ENCODE peak calls at places on chromosomes 13 and 19, in four cellular contexts. L, W, E and S are unnamed samples.

GRCh38 chr19:49592486-49593232 is 1.7 kb downstream of the PRR12 start:
- DNase-seq in E (no peak), L (peak; percentile 74), W (peak; percentile 55), S (no peak)

GRCh38 chr19:41941410-41942202 is 13.4 kb upstream of the ERFL start:
- DNase-seq in L (no peak), W (no peak), E (no peak), S (no peak)

GRCh38 chr13:105920375-105920774 is 615.1 kb downstream of the EFNB2 start:
- DNase-seq in E (no peak), W (no peak), L (peak; percentile 58), S (no peak)

GRCh38 chr19:46958542-46958941 is 61.1 kb upstream of the NPAS1 start:
- DNase-seq in L (no peak), E (no peak), W (peak; percentile 26), S (peak; percentile 44)

GRCh38 chr13:46562581-46562980 is 9.6 kb downstream of the LRCH1 start:
- DNase-seq in L (no peak), E (no peak), W (no peak), S (no peak)

GRCh38 chr13:100733261-100733660 is 58.7 kb upstream of the TMTC4 start:
- DNase-seq in L (no peak), E (no peak), W (no peak), S (no peak)

GRCh38 chr19:18392417-18392816 is 5.0 kb downstream of the LRRC25 start:
- DNase-seq in E (no peak), W (peak; percentile 65), L (no peak), S (no peak)

GRCh38 chr19:6424190-6424938 is at the start of gene KHSRP:
- DNase-seq in E (peak; percentile 59), W (peak; percentile 58), L (no peak), S (no peak)

GRCh38 chr13:110963554-110963970 is 48.7 kb upstream of the ANKRD10 start:
- DNase-seq in W (peak; percentile 44), L (no peak), E (no peak), S (no peak)

GRCh38 chr19:40798223-40798996 is 581 bp upstream of the EGLN2 start:
- DNase-seq in E (peak; percentile 99), L (peak; percentile 100), W (peak; percentile 100), S (peak; percentile 99)

GRCh38 chr19:13850910-13851753 is 25.8 kb upstream of the NANOS3 start:
- DNase-seq in E (no peak), L (peak; percentile 95), W (peak; percentile 79), S (peak; percentile 91)

GRCh38 chr13:93217701-93218100 is 8.9 kb upstream of the GPC6 start:
- DNase-seq in L (no peak), W (no peak), E (no peak), S (peak; percentile 32)

GRCh38 chr19:43634068-43634467 is 5.6 kb downstream of the CADM4 start:
- DNase-seq in W (no peak), E (no peak), L (no peak), S (no peak)

GRCh38 chr13:80048802-80049201 is 292.1 kb downstream of the SPRY2 start:
- DNase-seq in E (no peak), W (peak; percentile 49), L (peak; percentile 39), S (no peak)

GRCh38 chr13:59409211-59409610 is 754.5 kb downstream of the DIAPH3 start:
- DNase-seq in E (peak; percentile 53), W (no peak), L (no peak), S (no peak)

GRCh38 chr19:55678121-55678671 is 3.2 kb downstream of the EPN1 start:
- DNase-seq in E (no peak), W (no peak), L (no peak), S (no peak)

GRCh38 chr19:36198116-36198515 is 16.3 kb downstream of the ZNF565 start:
- DNase-seq in E (no peak), L (no peak), W (no peak), S (no peak)

GRCh38 chr13:113428469-113428865 is 24.8 kb downstream of the ADPRHL1 start:
- DNase-seq in L (no peak), E (no peak), W (no peak), S (no peak)

GRCh38 chr13:48741377-48741776 is 87.6 kb downstream of the CYSLTR2 start:
- DNase-seq in L (no peak), E (no peak), W (no peak), S (no peak)

GRCh38 chr19:15945301-15945700 is 3.5 kb upstream of the OR10H4 start:
- DNase-seq in L (no peak), W (no peak), E (no peak), S (no peak)

GRCh38 chr13:74633734-74634133 is 499.5 kb upstream of the KLF12 start:
- DNase-seq in E (no peak), W (no peak), L (no peak), S (no peak)

GRCh38 chr19:53882391-53883050 is 524 bp downstream of the PRKCG start:
- DNase-seq in L (no peak), E (peak; percentile 63), W (no peak), S (no peak)

GRCh38 chr19:53883231-53883661 is 1.2 kb downstream of the PRKCG start:
- DNase-seq in E (peak; percentile 70), W (no peak), L (no peak), S (no peak)

GRCh38 chr19:53883741-53884140 is 1.7 kb downstream of the PRKCG start:
- DNase-seq in L (no peak), W (no peak), E (no peak), S (no peak)

GRCh38 chr19:53880716-53881481 is 1.1 kb upstream of the PRKCG start:
- DNase-seq in E (no peak), W (no peak), L (no peak), S (no peak)

GRCh38 chr19:53881482-53882390 is at the start of gene PRKCG:
- DNase-seq in E (peak; percentile 89), L (peak; percentile 75), W (peak; percentile 66), S (peak; percentile 44)
- TF ChIP-seq RNF2 in E (no peak), L (no peak), W (no peak), S (no peak)

GRCh38 chr19:57338798-57339378 is 12.2 kb upstream of the ZNF304 start:
- DNase-seq in E (no peak), W (no peak), L (no peak), S (no peak)

GRCh38 chr19:57334191-57334590 is 13.9 kb downstream of the ZNF543 start:
- DNase-seq in W (no peak), E (no peak), L (no peak), S (peak; percentile 29)
- TF ChIP-seq RNF2 in W (no peak), E (no peak), L (no peak), S (no peak)

GRCh38 chr19:52724701-52725514 is 9.9 kb downstream of the ZNF611 start:
- DNase-seq in L (no peak), E (no peak), W (peak; percentile 68), S (no peak)
- TF ChIP-seq RNF2 in L (no peak), E (no peak), W (peak; percentile 8), S (no peak)

GRCh38 chr19:33175886-33176669 is 18.1 kb upstream of the LRP3 start:
- DNase-seq in E (peak; percentile 55), L (peak; percentile 75), W (no peak), S (peak; percentile 61)
- TF ChIP-seq RNF2 in E (no peak), L (no peak), W (no peak), S (no peak)

DNA sequence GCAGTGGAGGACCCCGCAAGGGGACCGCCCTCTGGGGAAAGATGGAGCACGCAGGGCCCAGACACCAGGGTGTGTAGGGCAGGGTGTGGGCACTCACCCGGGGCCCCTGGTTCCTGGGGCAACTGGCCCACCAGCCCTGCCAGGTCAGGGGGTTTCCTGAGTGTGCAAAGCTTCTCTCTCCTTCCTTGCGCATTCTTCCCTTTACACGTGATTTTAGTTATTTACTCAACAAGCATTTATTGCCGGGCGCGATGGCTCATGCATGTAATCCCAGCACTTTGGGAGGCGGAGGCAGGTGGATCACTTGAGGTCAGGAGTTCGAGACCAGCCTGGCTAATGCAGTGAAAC is 20.5 kb downstream of the PRR36 start:
- DNase-seq in W (no peak), L (no peak), E (no peak), S (no peak)
- TF ChIP-seq RNF2 in W (no peak), L (no peak), E (no peak), S (peak; percentile 12)

DNA sequence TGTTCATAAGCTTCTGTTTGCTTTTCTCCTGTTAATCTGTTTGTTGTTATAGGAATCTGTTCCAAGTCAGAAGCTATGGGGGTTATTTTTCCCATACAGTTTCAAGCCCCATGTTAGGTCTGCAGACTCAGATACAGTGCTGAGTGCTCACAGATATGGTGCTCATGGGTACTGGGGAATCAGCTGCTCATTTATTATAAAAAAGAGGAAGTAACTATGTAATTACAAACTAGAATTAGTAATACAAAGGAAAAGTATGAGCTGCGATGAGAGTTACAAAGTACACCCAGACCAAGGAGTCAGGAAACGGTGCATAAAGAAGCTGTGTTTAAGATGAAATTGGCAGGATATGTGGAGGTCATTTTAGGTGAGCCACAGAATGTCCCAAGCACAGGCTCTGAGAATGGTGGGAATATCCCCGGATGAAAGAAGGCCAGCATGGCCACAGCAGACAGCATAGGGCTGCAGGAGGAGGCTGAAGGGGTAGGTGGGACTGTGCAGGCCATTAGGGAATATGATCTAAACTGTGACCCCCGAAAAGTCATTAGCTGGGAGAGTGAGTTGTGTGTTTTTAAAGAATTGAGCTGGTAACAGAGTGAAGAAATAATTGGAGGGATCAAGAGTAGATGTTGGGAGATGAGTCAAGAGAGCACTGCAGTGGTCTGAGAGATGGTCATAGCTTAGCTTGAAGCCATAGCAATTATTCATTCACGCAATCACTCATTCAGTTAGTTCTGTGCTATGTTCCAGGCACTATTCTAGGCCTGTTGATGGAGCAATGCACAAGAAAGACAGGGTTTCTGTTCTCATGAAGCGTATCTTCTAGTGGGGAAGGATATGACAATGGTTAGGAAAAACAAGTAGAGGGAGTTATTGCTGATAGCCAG is 177.4 kb upstream of the UBL3 start:
- DNase-seq in E (no peak), W (no peak), L (no peak), S (no peak)
- TF ChIP-seq RNF2 in E (no peak), W (no peak), L (no peak), S (no peak)

GRCh38 chr19:5047251-5047935 is 78.5 kb downstream of the KDM4B start:
- DNase-seq in L (no peak), W (no peak), E (no peak), S (no peak)

GRCh38 chr19:5045956-5046338 is 77.0 kb downstream of the KDM4B start:
- DNase-seq in L (peak; percentile 19), W (no peak), E (no peak), S (no peak)

GRCh38 chr19:5045015-5045414 is 76.1 kb downstream of the KDM4B start:
- DNase-seq in L (no peak), E (no peak), W (no peak), S (no peak)

GRCh38 chr19:5048091-5048726 is 79.3 kb downstream of the KDM4B start:
- DNase-seq in L (peak; percentile 86), W (peak; percentile 83), E (peak; percentile 97), S (peak; percentile 27)

GRCh38 chr19:5046339-5047039 is 77.6 kb downstream of the KDM4B start:
- DNase-seq in E (no peak), W (no peak), L (peak; percentile 84), S (peak; percentile 87)
- TF ChIP-seq RNF2 in E (no peak), W (no peak), L (no peak), S (no peak)